ENCODE peak calls at places on chromosomes 2 and 18, in four cellular contexts. V, E, A and T are unnamed samples.

GRCh38 chr18:62323483-62324354 is 1.4 kb upstream of the TNFRSF11A start:
- DNase-seq in A (no peak), E (no peak), V (no peak), T (no peak)

GRCh38 chr2:240468300-240469238 is 33.1 kb downstream of the GPC1 start:
- DNase-seq in A (no peak), V (no peak), E (peak), T (peak)

GRCh38 chr2:122652670-122653069 is 897.2 kb downstream of the TSN start:
- DNase-seq in E (no peak), A (no peak), V (no peak), T (no peak)

GRCh38 chr2:184402381-184402780 is 195.9 kb upstream of the ZNF804A start:
- DNase-seq in A (no peak), V (no peak), E (no peak), T (no peak)

GRCh38 chr2:27016801-27017325 is 15.9 kb upstream of the TMEM214 start:
- DNase-seq in E (peak), V (no peak), A (peak), T (peak)

GRCh38 chr18:50453732-50454131 is 78.9 kb downstream of the SKA1 start:
- DNase-seq in V (no peak), E (no peak), A (no peak), T (no peak)

GRCh38 chr2:221629478-221629877 is 57.4 kb upstream of the EPHA4 start:
- DNase-seq in E (no peak), A (peak), V (no peak), T (no peak)

GRCh38 chr2:66559672-66560071 is 124.7 kb downstream of the MEIS1 start:
- DNase-seq in E (no peak), V (no peak), A (no peak), T (no peak)

GRCh38 chr2:57888463-57888862 is 158.1 kb upstream of the VRK2 start:
- DNase-seq in A (no peak), V (no peak), E (no peak), T (no peak)

GRCh38 chr2:159185401-159186130 is 100.9 kb downstream of the WDSUB1 start:
- DNase-seq in E (no peak), A (no peak), V (no peak), T (peak)

GRCh38 chr2:82675186-82675585 is 1783.9 kb downstream of the SUCLG1 start:
- DNase-seq in A (no peak), V (no peak), E (no peak), T (peak)

GRCh38 chr2:49131801-49132200 is 22.5 kb downstream of the FSHR start:
- DNase-seq in V (no peak), A (no peak), E (no peak), T (no peak)

GRCh38 chr2:69384618-69385081 is 2.4 kb downstream of the GFPT1 start:
- DNase-seq in A (no peak), E (no peak), V (no peak), T (no peak)

GRCh38 chr2:201228271-201228911 is 31.9 kb upstream of the CASP8 start:
- DNase-seq in E (no peak), V (no peak), A (no peak), T (no peak)

GRCh38 chr2:145095641-145096435 is 575.9 kb upstream of the ZEB2 start:
- DNase-seq in E (no peak), V (no peak), A (peak), T (no peak)